ENCODE peak calls at places on chromosome 22, in nine cellular contexts. One of them, this sample, is unnamed.

GRCh38 chr22:38864361-38865191 is 7.4 kb downstream of the CBX6 start:
- DNase-seq in activated CD8-positive, alpha-beta T cell treated with anti-CD3 and anti-CD28 coated beads, Interleukin-2, amount 10 ng/mL, durations not matched to agents 7 days and 5 days: no peak
- DNase-seq in ELF-1: no peak
- DNase-seq in NCI-H748 treated with DMSO at 0.1 percent for 48 hours: no peak
- DNase-seq in COR-L47: no peak
- DNase-seq in ascending aorta: no peak
- DNase-seq in A549: no peak
- DNase-seq in testis: peak
- DNase-seq in AG09319: no peak
- DNase-seq in this sample: no peak

GRCh38 chr22:31537019-31537535 is 40.7 kb downstream of the SFI1 start:
- DNase-seq in A549: no peak
- DNase-seq in testis: no peak
- DNase-seq in ascending aorta: no peak
- DNase-seq in COR-L47: no peak
- DNase-seq in ELF-1: no peak
- DNase-seq in NCI-H748 treated with DMSO at 0.1 percent for 48 hours: no peak
- DNase-seq in AG09319: no peak
- DNase-seq in activated CD8-positive, alpha-beta T cell treated with anti-CD3 and anti-CD28 coated beads, Interleukin-2, amount 10 ng/mL, durations not matched to agents 7 days and 5 days: no peak
- DNase-seq in this sample: no peak

GRCh38 chr22:19822301-19823117 is 32.2 kb downstream of the GNB1L start:
- DNase-seq in ascending aorta: no peak
- DNase-seq in A549: no peak
- DNase-seq in NCI-H748 treated with DMSO at 0.1 percent for 48 hours: no peak
- DNase-seq in activated CD8-positive, alpha-beta T cell treated with anti-CD3 and anti-CD28 coated beads, Interleukin-2, amount 10 ng/mL, durations not matched to agents 7 days and 5 days: no peak
- DNase-seq in testis: no peak
- DNase-seq in COR-L47: no peak
- DNase-seq in ELF-1: no peak
- DNase-seq in AG09319: no peak
- DNase-seq in this sample: no peak

GRCh38 chr22:40261783-40262182 is 84.1 kb downstream of the TNRC6B start:
- DNase-seq in ELF-1: no peak
- DNase-seq in COR-L47: no peak
- DNase-seq in A549: no peak
- DNase-seq in NCI-H748 treated with DMSO at 0.1 percent for 48 hours: no peak
- DNase-seq in activated CD8-positive, alpha-beta T cell treated with anti-CD3 and anti-CD28 coated beads, Interleukin-2, amount 10 ng/mL, durations not matched to agents 7 days and 5 days: no peak
- DNase-seq in ascending aorta: no peak
- DNase-seq in testis: no peak
- DNase-seq in AG09319: no peak
- DNase-seq in this sample: no peak

GRCh38 chr22:25237503-25237902 is 18.1 kb downstream of the CRYBB2 start:
- DNase-seq in A549: no peak
- DNase-seq in ELF-1: peak
- DNase-seq in AG09319: no peak
- DNase-seq in ascending aorta: no peak
- DNase-seq in COR-L47: no peak
- DNase-seq in activated CD8-positive, alpha-beta T cell treated with anti-CD3 and anti-CD28 coated beads, Interleukin-2, amount 10 ng/mL, durations not matched to agents 7 days and 5 days: no peak
- DNase-seq in testis: no peak
- DNase-seq in NCI-H748 treated with DMSO at 0.1 percent for 48 hours: no peak
- DNase-seq in this sample: no peak

GRCh38 chr22:47054231-47055072 is 292.0 kb downstream of the TBC1D22A start:
- DNase-seq in A549: no peak
- DNase-seq in NCI-H748 treated with DMSO at 0.1 percent for 48 hours: no peak
- DNase-seq in ELF-1: no peak
- DNase-seq in AG09319: no peak
- DNase-seq in testis: no peak
- DNase-seq in ascending aorta: no peak
- DNase-seq in COR-L47: no peak
- DNase-seq in activated CD8-positive, alpha-beta T cell treated with anti-CD3 and anti-CD28 coated beads, Interleukin-2, amount 10 ng/mL, durations not matched to agents 7 days and 5 days: no peak
- DNase-seq in this sample: no peak

GRCh38 chr22:23826510-23827350 is 12.1 kb downstream of the DERL3 start:
- DNase-seq in testis: no peak
- DNase-seq in A549: no peak
- DNase-seq in ascending aorta: no peak
- DNase-seq in COR-L47: no peak
- DNase-seq in ELF-1: no peak
- DNase-seq in activated CD8-positive, alpha-beta T cell treated with anti-CD3 and anti-CD28 coated beads, Interleukin-2, amount 10 ng/mL, durations not matched to agents 7 days and 5 days: no peak
- DNase-seq in AG09319: no peak
- DNase-seq in NCI-H748 treated with DMSO at 0.1 percent for 48 hours: no peak
- DNase-seq in this sample: no peak

GRCh38 chr22:50329236-50329635 is 2.4 kb upstream of the DENND6B start:
- DNase-seq in activated CD8-positive, alpha-beta T cell treated with anti-CD3 and anti-CD28 coated beads, Interleukin-2, amount 10 ng/mL, durations not matched to agents 7 days and 5 days: no peak
- DNase-seq in NCI-H748 treated with DMSO at 0.1 percent for 48 hours: no peak
- DNase-seq in AG09319: no peak
- DNase-seq in A549: no peak
- DNase-seq in ELF-1: no peak
- DNase-seq in ascending aorta: no peak
- DNase-seq in testis: no peak
- DNase-seq in COR-L47: no peak
- DNase-seq in this sample: no peak

GRCh38 chr22:48567213-48567975 is 1260.3 kb downstream of the BRD1 start:
- DNase-seq in ascending aorta: no peak
- DNase-seq in ELF-1: peak
- DNase-seq in NCI-H748 treated with DMSO at 0.1 percent for 48 hours: no peak
- DNase-seq in COR-L47: no peak
- DNase-seq in AG09319: no peak
- DNase-seq in A549: no peak
- DNase-seq in testis: no peak
- DNase-seq in activated CD8-positive, alpha-beta T cell treated with anti-CD3 and anti-CD28 coated beads, Interleukin-2, amount 10 ng/mL, durations not matched to agents 7 days and 5 days: no peak
- DNase-seq in this sample: no peak

GRCh38 chr22:36445158-36445668 is 36.2 kb downstream of the TXN2 start:
- DNase-seq in ELF-1: no peak
- DNase-seq in testis: peak
- DNase-seq in COR-L47: no peak
- DNase-seq in activated CD8-positive, alpha-beta T cell treated with anti-CD3 and anti-CD28 coated beads, Interleukin-2, amount 10 ng/mL, durations not matched to agents 7 days and 5 days: no peak
- DNase-seq in AG09319: peak
- DNase-seq in NCI-H748 treated with DMSO at 0.1 percent for 48 hours: no peak
- DNase-seq in A549: no peak
- DNase-seq in ascending aorta: no peak
- DNase-seq in this sample: no peak

GRCh38 chr22:17941501-17942406 is 82.6 kb downstream of the MICAL3 start:
- DNase-seq in A549: no peak
- DNase-seq in activated CD8-positive, alpha-beta T cell treated with anti-CD3 and anti-CD28 coated beads, Interleukin-2, amount 10 ng/mL, durations not matched to agents 7 days and 5 days: no peak
- DNase-seq in ELF-1: no peak
- DNase-seq in COR-L47: no peak
- DNase-seq in NCI-H748 treated with DMSO at 0.1 percent for 48 hours: no peak
- DNase-seq in ascending aorta: no peak
- DNase-seq in AG09319: no peak
- DNase-seq in testis: no peak
- DNase-seq in this sample: no peak

GRCh38 chr22:45317551-45318167 is 7.9 kb downstream of the FAM118A start:
- DNase-seq in ascending aorta: peak
- DNase-seq in AG09319: peak
- DNase-seq in COR-L47: peak
- DNase-seq in NCI-H748 treated with DMSO at 0.1 percent for 48 hours: peak
- DNase-seq in A549: peak
- DNase-seq in ELF-1: peak
- DNase-seq in testis: peak
- DNase-seq in activated CD8-positive, alpha-beta T cell treated with anti-CD3 and anti-CD28 coated beads, Interleukin-2, amount 10 ng/mL, durations not matched to agents 7 days and 5 days: peak
- DNase-seq in this sample: peak

GRCh38 chr22:37175414-37176144 is 12.5 kb downstream of the C1QTNF6 start:
- DNase-seq in NCI-H748 treated with DMSO at 0.1 percent for 48 hours: no peak
- DNase-seq in testis: no peak
- DNase-seq in AG09319: no peak
- DNase-seq in A549: no peak
- DNase-seq in activated CD8-positive, alpha-beta T cell treated with anti-CD3 and anti-CD28 coated beads, Interleukin-2, amount 10 ng/mL, durations not matched to agents 7 days and 5 days: no peak
- DNase-seq in ascending aorta: no peak
- DNase-seq in ELF-1: no peak
- DNase-seq in COR-L47: no peak
- DNase-seq in this sample: no peak

GRCh38 chr22:44678245-44678979 is 23.6 kb upstream of the PRR5 start:
- DNase-seq in activated CD8-positive, alpha-beta T cell treated with anti-CD3 and anti-CD28 coated beads, Interleukin-2, amount 10 ng/mL, durations not matched to agents 7 days and 5 days: no peak
- DNase-seq in testis: no peak
- DNase-seq in ascending aorta: no peak
- DNase-seq in A549: no peak
- DNase-seq in ELF-1: no peak
- DNase-seq in COR-L47: no peak
- DNase-seq in NCI-H748 treated with DMSO at 0.1 percent for 48 hours: no peak
- DNase-seq in AG09319: no peak
- DNase-seq in this sample: no peak

GRCh38 chr22:42473484-42474193 is 41.4 kb upstream of the NFAM1 start:
- DNase-seq in testis: peak
- DNase-seq in AG09319: peak
- DNase-seq in A549: peak
- DNase-seq in activated CD8-positive, alpha-beta T cell treated with anti-CD3 and anti-CD28 coated beads, Interleukin-2, amount 10 ng/mL, durations not matched to agents 7 days and 5 days: peak
- DNase-seq in NCI-H748 treated with DMSO at 0.1 percent for 48 hours: peak
- DNase-seq in COR-L47: peak
- DNase-seq in ascending aorta: no peak
- DNase-seq in ELF-1: no peak
- DNase-seq in this sample: peak

GRCh38 chr22:44555597-44555996 is 57.6 kb upstream of the RTL6 start:
- DNase-seq in ascending aorta: no peak
- DNase-seq in COR-L47: no peak
- DNase-seq in ELF-1: no peak
- DNase-seq in A549: no peak
- DNase-seq in activated CD8-positive, alpha-beta T cell treated with anti-CD3 and anti-CD28 coated beads, Interleukin-2, amount 10 ng/mL, durations not matched to agents 7 days and 5 days: no peak
- DNase-seq in NCI-H748 treated with DMSO at 0.1 percent for 48 hours: no peak
- DNase-seq in AG09319: no peak
- DNase-seq in testis: no peak
- DNase-seq in this sample: no peak

GRCh38 chr22:27050771-27051170 is 393.4 kb downstream of the MIAT start:
- DNase-seq in A549: no peak
- DNase-seq in ascending aorta: no peak
- DNase-seq in ELF-1: no peak
- DNase-seq in COR-L47: no peak
- DNase-seq in testis: no peak
- DNase-seq in NCI-H748 treated with DMSO at 0.1 percent for 48 hours: no peak
- DNase-seq in activated CD8-positive, alpha-beta T cell treated with anti-CD3 and anti-CD28 coated beads, Interleukin-2, amount 10 ng/mL, durations not matched to agents 7 days and 5 days: no peak
- DNase-seq in AG09319: no peak
- DNase-seq in this sample: no peak

GRCh38 chr22:20523118-20523983 is 15.9 kb downstream of the MED15 start:
- DNase-seq in AG09319: no peak
- DNase-seq in ascending aorta: no peak
- DNase-seq in COR-L47: no peak
- DNase-seq in testis: no peak
- DNase-seq in ELF-1: no peak
- DNase-seq in A549: no peak
- DNase-seq in NCI-H748 treated with DMSO at 0.1 percent for 48 hours: no peak
- DNase-seq in activated CD8-positive, alpha-beta T cell treated with anti-CD3 and anti-CD28 coated beads, Interleukin-2, amount 10 ng/mL, durations not matched to agents 7 days and 5 days: peak
- DNase-seq in this sample: no peak

GRCh38 chr22:44793506-44794225 is 41.3 kb downstream of the ARHGAP8 start:
- DNase-seq in AG09319: no peak
- DNase-seq in ELF-1: no peak
- DNase-seq in A549: no peak
- DNase-seq in testis: no peak
- DNase-seq in COR-L47: no peak
- DNase-seq in NCI-H748 treated with DMSO at 0.1 percent for 48 hours: no peak
- DNase-seq in activated CD8-positive, alpha-beta T cell treated with anti-CD3 and anti-CD28 coated beads, Interleukin-2, amount 10 ng/mL, durations not matched to agents 7 days and 5 days: no peak
- DNase-seq in ascending aorta: no peak
- DNase-seq in this sample: no peak

GRCh38 chr22:50208939-50209892 is 8.4 kb downstream of the SELENOO start:
- DNase-seq in AG09319: no peak
- DNase-seq in activated CD8-positive, alpha-beta T cell treated with anti-CD3 and anti-CD28 coated beads, Interleukin-2, amount 10 ng/mL, durations not matched to agents 7 days and 5 days: no peak
- DNase-seq in ascending aorta: no peak
- DNase-seq in NCI-H748 treated with DMSO at 0.1 percent for 48 hours: no peak
- DNase-seq in A549: no peak
- DNase-seq in COR-L47: no peak
- DNase-seq in testis: peak
- DNase-seq in ELF-1: no peak
- DNase-seq in this sample: no peak

GRCh38 chr22:24146190-24146616 is 35.1 kb upstream of the SUSD2 start:
- DNase-seq in A549: peak
- DNase-seq in NCI-H748 treated with DMSO at 0.1 percent for 48 hours: no peak
- DNase-seq in testis: peak
- DNase-seq in activated CD8-positive, alpha-beta T cell treated with anti-CD3 and anti-CD28 coated beads, Interleukin-2, amount 10 ng/mL, durations not matched to agents 7 days and 5 days: peak
- DNase-seq in ELF-1: peak
- DNase-seq in ascending aorta: no peak
- DNase-seq in AG09319: peak
- DNase-seq in COR-L47: peak
- DNase-seq in this sample: no peak

GRCh38 chr22:32325811-32326237 is 31.8 kb upstream of the RFPL3 start:
- DNase-seq in AG09319: no peak
- DNase-seq in ascending aorta: no peak
- DNase-seq in COR-L47: no peak
- DNase-seq in NCI-H748 treated with DMSO at 0.1 percent for 48 hours: no peak
- DNase-seq in ELF-1: peak
- DNase-seq in activated CD8-positive, alpha-beta T cell treated with anti-CD3 and anti-CD28 coated beads, Interleukin-2, amount 10 ng/mL, durations not matched to agents 7 days and 5 days: no peak
- DNase-seq in A549: no peak
- DNase-seq in testis: no peak
- DNase-seq in this sample: no peak

GRCh38 chr22:42976534-42976933 is 38.4 kb downstream of the PACSIN2 start:
- DNase-seq in ELF-1: no peak
- DNase-seq in activated CD8-positive, alpha-beta T cell treated with anti-CD3 and anti-CD28 coated beads, Interleukin-2, amount 10 ng/mL, durations not matched to agents 7 days and 5 days: no peak
- DNase-seq in COR-L47: no peak
- DNase-seq in AG09319: no peak
- DNase-seq in A549: no peak
- DNase-seq in testis: no peak
- DNase-seq in NCI-H748 treated with DMSO at 0.1 percent for 48 hours: no peak
- DNase-seq in ascending aorta: no peak
- DNase-seq in this sample: no peak

GRCh38 chr22:19174106-19175025 is 4.2 kb downstream of the SLC25A1 start:
- DNase-seq in COR-L47: no peak
- DNase-seq in activated CD8-positive, alpha-beta T cell treated with anti-CD3 and anti-CD28 coated beads, Interleukin-2, amount 10 ng/mL, durations not matched to agents 7 days and 5 days: no peak
- DNase-seq in ascending aorta: no peak
- DNase-seq in A549: no peak
- DNase-seq in testis: peak
- DNase-seq in AG09319: no peak
- DNase-seq in ELF-1: peak
- DNase-seq in NCI-H748 treated with DMSO at 0.1 percent for 48 hours: no peak
- DNase-seq in this sample: no peak

GRCh38 chr22:44587911-44588310 is 89.9 kb upstream of the RTL6 start:
- DNase-seq in activated CD8-positive, alpha-beta T cell treated with anti-CD3 and anti-CD28 coated beads, Interleukin-2, amount 10 ng/mL, durations not matched to agents 7 days and 5 days: no peak
- DNase-seq in NCI-H748 treated with DMSO at 0.1 percent for 48 hours: no peak
- DNase-seq in ELF-1: no peak
- DNase-seq in AG09319: no peak
- DNase-seq in ascending aorta: no peak
- DNase-seq in A549: no peak
- DNase-seq in testis: no peak
- DNase-seq in COR-L47: no peak
- DNase-seq in this sample: no peak

GRCh38 chr22:26429458-26430238 is 588 bp downstream of the ASPHD2 start:
- DNase-seq in ELF-1: no peak
- DNase-seq in A549: no peak
- DNase-seq in ascending aorta: no peak
- DNase-seq in testis: no peak
- DNase-seq in COR-L47: no peak
- DNase-seq in AG09319: no peak
- DNase-seq in NCI-H748 treated with DMSO at 0.1 percent for 48 hours: no peak
- DNase-seq in activated CD8-positive, alpha-beta T cell treated with anti-CD3 and anti-CD28 coated beads, Interleukin-2, amount 10 ng/mL, durations not matched to agents 7 days and 5 days: no peak
- DNase-seq in this sample: no peak

GRCh38 chr22:19406846-19407245 is 24.7 kb downstream of the HIRA start:
- DNase-seq in testis: no peak
- DNase-seq in activated CD8-positive, alpha-beta T cell treated with anti-CD3 and anti-CD28 coated beads, Interleukin-2, amount 10 ng/mL, durations not matched to agents 7 days and 5 days: no peak
- DNase-seq in NCI-H748 treated with DMSO at 0.1 percent for 48 hours: no peak
- DNase-seq in COR-L47: no peak
- DNase-seq in A549: no peak
- DNase-seq in ELF-1: no peak
- DNase-seq in AG09319: no peak
- DNase-seq in ascending aorta: no peak
- DNase-seq in this sample: no peak

GRCh38 chr22:42930810-42931420 is 73.8 kb upstream of the ARFGAP3 start:
- DNase-seq in COR-L47: no peak
- DNase-seq in activated CD8-positive, alpha-beta T cell treated with anti-CD3 and anti-CD28 coated beads, Interleukin-2, amount 10 ng/mL, durations not matched to agents 7 days and 5 days: no peak
- DNase-seq in ELF-1: peak
- DNase-seq in A549: peak
- DNase-seq in AG09319: no peak
- DNase-seq in testis: no peak
- DNase-seq in NCI-H748 treated with DMSO at 0.1 percent for 48 hours: no peak
- DNase-seq in ascending aorta: no peak
- DNase-seq in this sample: no peak

GRCh38 chr22:19579113-19579811 is 55.1 kb upstream of the CLDN5 start:
- DNase-seq in AG09319: no peak
- DNase-seq in ELF-1: peak
- DNase-seq in testis: no peak
- DNase-seq in ascending aorta: no peak
- DNase-seq in A549: no peak
- DNase-seq in activated CD8-positive, alpha-beta T cell treated with anti-CD3 and anti-CD28 coated beads, Interleukin-2, amount 10 ng/mL, durations not matched to agents 7 days and 5 days: no peak
- DNase-seq in NCI-H748 treated with DMSO at 0.1 percent for 48 hours: no peak
- DNase-seq in COR-L47: no peak
- DNase-seq in this sample: no peak

GRCh38 chr22:25763239-25763777 is 21.3 kb downstream of the MYO18B start:
- DNase-seq in ELF-1: no peak
- DNase-seq in COR-L47: no peak
- DNase-seq in ascending aorta: no peak
- DNase-seq in A549: no peak
- DNase-seq in AG09319: no peak
- DNase-seq in activated CD8-positive, alpha-beta T cell treated with anti-CD3 and anti-CD28 coated beads, Interleukin-2, amount 10 ng/mL, durations not matched to agents 7 days and 5 days: no peak
- DNase-seq in testis: no peak
- DNase-seq in NCI-H748 treated with DMSO at 0.1 percent for 48 hours: no peak
- DNase-seq in this sample: no peak

GRCh38 chr22:46377566-46378498 is 42.3 kb downstream of the TRMU start:
- DNase-seq in NCI-H748 treated with DMSO at 0.1 percent for 48 hours: no peak
- DNase-seq in AG09319: no peak
- DNase-seq in ELF-1: peak
- DNase-seq in A549: peak
- DNase-seq in testis: no peak
- DNase-seq in activated CD8-positive, alpha-beta T cell treated with anti-CD3 and anti-CD28 coated beads, Interleukin-2, amount 10 ng/mL, durations not matched to agents 7 days and 5 days: no peak
- DNase-seq in ascending aorta: no peak
- DNase-seq in COR-L47: no peak
- DNase-seq in this sample: no peak

This sample was measured in pulmonary artery endothelial cell.